ENCODE peak calls at places on chromosomes 2 and 18, in six cellular contexts. One of them, this sample, is unnamed.
A peak's percentile ranks its signal among the peaks of the same experiment; 100 is the strongest.

GRCh38 chr2:7567646-7568045 is 650.4 kb downstream of the RNF144A start:
- DNase-seq in nephron progenitor cell: no peak
- DNase-seq in T-helper 2 cell: peak; percentile 13
- DNase-seq in GM03348: no peak
- DNase-seq in Karpas-422: peak; percentile 46
- DNase-seq in tibial nerve: no peak
- DNase-seq in this sample: peak; percentile 11

GRCh38 chr2:10164611-10165010 is 42.1 kb downstream of the RRM2 start:
- DNase-seq in T-helper 2 cell: no peak
- DNase-seq in nephron progenitor cell: no peak
- DNase-seq in Karpas-422: no peak
- DNase-seq in tibial nerve: no peak
- DNase-seq in GM03348: no peak
- DNase-seq in this sample: no peak

GRCh38 chr2:10575566-10576300 is 114.0 kb downstream of the NOL10 start:
- DNase-seq in GM03348: peak; percentile 62
- DNase-seq in Karpas-422: no peak
- DNase-seq in nephron progenitor cell: no peak
- DNase-seq in tibial nerve: no peak
- DNase-seq in T-helper 2 cell: no peak
- DNase-seq in this sample: no peak

GRCh38 chr18:8283901-8284585 is 325.2 kb upstream of the RAB12 start:
- DNase-seq in nephron progenitor cell: no peak
- DNase-seq in Karpas-422: no peak
- DNase-seq in GM03348: peak; percentile 52
- DNase-seq in T-helper 2 cell: no peak
- DNase-seq in tibial nerve: no peak
- DNase-seq in this sample: no peak

GRCh38 chr18:79644006-79644665 is 35.5 kb upstream of the CTDP1 start:
- DNase-seq in nephron progenitor cell: peak; percentile 85
- DNase-seq in GM03348: peak; percentile 92
- DNase-seq in tibial nerve: peak; percentile 46
- DNase-seq in Karpas-422: peak; percentile 93
- DNase-seq in T-helper 2 cell: peak; percentile 57
- DNase-seq in this sample: no peak

GRCh38 chr18:68623342-68623741 is 91.6 kb downstream of the TMX3 start:
- DNase-seq in T-helper 2 cell: no peak
- DNase-seq in nephron progenitor cell: peak; percentile 50
- DNase-seq in tibial nerve: peak; percentile 46
- DNase-seq in Karpas-422: peak; percentile 88
- DNase-seq in GM03348: peak; percentile 86
- DNase-seq in this sample: no peak

GRCh38 chr2:184006998-184007397 is 591.3 kb upstream of the ZNF804A start:
- DNase-seq in tibial nerve: no peak
- DNase-seq in T-helper 2 cell: no peak
- DNase-seq in Karpas-422: no peak
- DNase-seq in GM03348: no peak
- DNase-seq in nephron progenitor cell: no peak
- DNase-seq in this sample: no peak

GRCh38 chr2:168254158-168254935 is 7.0 kb upstream of the STK39 start:
- DNase-seq in GM03348: peak; percentile 44
- DNase-seq in T-helper 2 cell: no peak
- DNase-seq in nephron progenitor cell: no peak
- DNase-seq in tibial nerve: no peak
- DNase-seq in Karpas-422: no peak
- DNase-seq in this sample: no peak

GRCh38 chr2:128714285-128714684 is 395.6 kb upstream of the HS6ST1 start:
- DNase-seq in tibial nerve: peak; percentile 5
- DNase-seq in Karpas-422: no peak
- DNase-seq in T-helper 2 cell: no peak
- DNase-seq in nephron progenitor cell: no peak
- DNase-seq in GM03348: no peak
- DNase-seq in this sample: no peak

GRCh38 chr2:187842978-187843847 is 289.0 kb upstream of the TFPI start:
- DNase-seq in GM03348: peak; percentile 56
- DNase-seq in T-helper 2 cell: no peak
- DNase-seq in Karpas-422: peak; percentile 79
- DNase-seq in nephron progenitor cell: peak; percentile 36
- DNase-seq in tibial nerve: peak; percentile 23
- DNase-seq in this sample: no peak

GRCh38 chr2:26325851-26326250 is 20.1 kb upstream of the SELENOI start:
- DNase-seq in GM03348: no peak
- DNase-seq in Karpas-422: no peak
- DNase-seq in T-helper 2 cell: no peak
- DNase-seq in tibial nerve: no peak
- DNase-seq in nephron progenitor cell: no peak
- DNase-seq in this sample: no peak

GRCh38 chr2:231190531-231191197 is 7.8 kb upstream of the ARMC9 start:
- DNase-seq in Karpas-422: no peak
- DNase-seq in nephron progenitor cell: peak; percentile 30
- DNase-seq in T-helper 2 cell: no peak
- DNase-seq in tibial nerve: no peak
- DNase-seq in GM03348: peak; percentile 61
- DNase-seq in this sample: peak; percentile 51

GRCh38 chr18:24669502-24669901 is 209.1 kb downstream of the HRH4 start:
- DNase-seq in GM03348: no peak
- DNase-seq in Karpas-422: no peak
- DNase-seq in nephron progenitor cell: no peak
- DNase-seq in T-helper 2 cell: no peak
- DNase-seq in tibial nerve: no peak
- DNase-seq in this sample: no peak

GRCh38 chr2:121536347-121536746 is 5.7 kb downstream of the RNU4ATAC start:
- DNase-seq in T-helper 2 cell: no peak
- DNase-seq in GM03348: no peak
- DNase-seq in tibial nerve: no peak
- DNase-seq in Karpas-422: no peak
- DNase-seq in nephron progenitor cell: no peak
- DNase-seq in this sample: no peak

GRCh38 chr2:187354653-187355052 is 93.4 kb downstream of the CALCRL start:
- DNase-seq in tibial nerve: no peak
- DNase-seq in Karpas-422: no peak
- DNase-seq in T-helper 2 cell: no peak
- DNase-seq in GM03348: no peak
- DNase-seq in nephron progenitor cell: no peak
- DNase-seq in this sample: no peak

GRCh38 chr2:263774-264492 is at the start of gene SH3YL1:
- DNase-seq in T-helper 2 cell: peak; percentile 36
- DNase-seq in tibial nerve: no peak
- DNase-seq in Karpas-422: no peak
- DNase-seq in nephron progenitor cell: no peak
- DNase-seq in GM03348: peak; percentile 42
- DNase-seq in this sample: no peak

GRCh38 chr2:120231564-120231973 is 8.4 kb upstream of the TMEM185B start:
- DNase-seq in tibial nerve: no peak
- DNase-seq in GM03348: no peak
- DNase-seq in Karpas-422: no peak
- DNase-seq in T-helper 2 cell: peak; percentile 11
- DNase-seq in nephron progenitor cell: no peak
- DNase-seq in this sample: no peak

GRCh38 chr2:24883946-24884345 is 36.1 kb downstream of the ADCY3 start:
- DNase-seq in T-helper 2 cell: no peak
- DNase-seq in nephron progenitor cell: no peak
- DNase-seq in tibial nerve: peak; percentile 75
- DNase-seq in Karpas-422: no peak
- DNase-seq in GM03348: peak; percentile 77
- DNase-seq in this sample: no peak

GRCh38 chr2:128282246-128282975 is 36.3 kb downstream of the HS6ST1 start:
- DNase-seq in nephron progenitor cell: no peak
- DNase-seq in tibial nerve: no peak
- DNase-seq in Karpas-422: no peak
- DNase-seq in T-helper 2 cell: no peak
- DNase-seq in GM03348: no peak
- DNase-seq in this sample: peak; percentile 9

This sample was measured in gastrocnemius medialis.